ENCODE peak calls at places on chromosomes 12 and 14, in nine cellular contexts. One of them, this sample, is unnamed.

GRCh38 chr14:101290681-101291080 is 270.6 kb upstream of the DIO3 start:
- DNase-seq in mesenchymal stem cell: no peak
- DNase-seq in RKO: no peak
- DNase-seq in GOT3: no peak
- DNase-seq in glutamatergic neuron: no peak
- DNase-seq in caudate nucleus: no peak
- DNase-seq in amniotic stem cell: no peak
- DNase-seq in H54: no peak
- DNase-seq in HT1080: no peak
- DNase-seq in this sample: no peak

GRCh38 chr12:12992418-12993175 is 7.5 kb downstream of the HEBP1 start:
- DNase-seq in amniotic stem cell: no peak
- DNase-seq in H54: peak
- DNase-seq in RKO: no peak
- DNase-seq in glutamatergic neuron: no peak
- DNase-seq in GOT3: no peak
- DNase-seq in HT1080: peak
- DNase-seq in caudate nucleus: no peak
- DNase-seq in mesenchymal stem cell: peak
- DNase-seq in this sample: no peak

GRCh38 chr12:31226639-31227038 is 99.3 kb downstream of the SINHCAF start:
- DNase-seq in glutamatergic neuron: peak
- DNase-seq in HT1080: no peak
- DNase-seq in RKO: no peak
- DNase-seq in GOT3: no peak
- DNase-seq in mesenchymal stem cell: no peak
- DNase-seq in caudate nucleus: no peak
- DNase-seq in amniotic stem cell: no peak
- DNase-seq in H54: no peak
- DNase-seq in this sample: no peak

GRCh38 chr12:121139301-121139700 is 6.6 kb downstream of the P2RX7 start:
- DNase-seq in GOT3: no peak
- DNase-seq in HT1080: no peak
- DNase-seq in caudate nucleus: peak
- DNase-seq in RKO: no peak
- DNase-seq in amniotic stem cell: no peak
- DNase-seq in H54: no peak
- DNase-seq in glutamatergic neuron: no peak
- DNase-seq in mesenchymal stem cell: no peak
- DNase-seq in this sample: no peak

GRCh38 chr12:39239484-39240143 is 203.3 kb downstream of the KIF21A start:
- DNase-seq in RKO: no peak
- DNase-seq in caudate nucleus: no peak
- DNase-seq in amniotic stem cell: no peak
- DNase-seq in HT1080: no peak
- DNase-seq in glutamatergic neuron: no peak
- DNase-seq in H54: no peak
- DNase-seq in mesenchymal stem cell: peak
- DNase-seq in GOT3: no peak
- DNase-seq in this sample: no peak

GRCh38 chr14:24032727-24033418 is 18.9 kb upstream of the CARMIL3 start:
- DNase-seq in glutamatergic neuron: no peak
- DNase-seq in H54: no peak
- DNase-seq in HT1080: peak
- DNase-seq in RKO: peak
- DNase-seq in caudate nucleus: no peak
- DNase-seq in amniotic stem cell: no peak
- DNase-seq in mesenchymal stem cell: peak
- DNase-seq in GOT3: no peak
- DNase-seq in this sample: peak

GRCh38 chr14:97580923-97581495 is 783.8 kb downstream of the VRK1 start:
- DNase-seq in mesenchymal stem cell: no peak
- DNase-seq in glutamatergic neuron: peak
- DNase-seq in amniotic stem cell: no peak
- DNase-seq in HT1080: peak
- DNase-seq in GOT3: no peak
- DNase-seq in H54: no peak
- DNase-seq in caudate nucleus: no peak
- DNase-seq in RKO: peak
- DNase-seq in this sample: no peak

GRCh38 chr14:94679106-94679819 is 67.1 kb downstream of the SERPINA3 start:
- DNase-seq in glutamatergic neuron: no peak
- DNase-seq in GOT3: no peak
- DNase-seq in caudate nucleus: no peak
- DNase-seq in amniotic stem cell: no peak
- DNase-seq in RKO: no peak
- DNase-seq in HT1080: no peak
- DNase-seq in mesenchymal stem cell: no peak
- DNase-seq in H54: no peak
- DNase-seq in this sample: no peak

GRCh38 chr12:96258451-96258933 is 64.3 kb downstream of the ELK3 start:
- DNase-seq in HT1080: peak
- DNase-seq in H54: peak
- DNase-seq in GOT3: no peak
- DNase-seq in caudate nucleus: no peak
- DNase-seq in mesenchymal stem cell: peak
- DNase-seq in RKO: no peak
- DNase-seq in amniotic stem cell: no peak
- DNase-seq in glutamatergic neuron: no peak
- DNase-seq in this sample: no peak

GRCh38 chr12:116684891-116685290 is 53.0 kb downstream of the SPRING1 start:
- DNase-seq in RKO: no peak
- DNase-seq in amniotic stem cell: no peak
- DNase-seq in caudate nucleus: no peak
- DNase-seq in H54: no peak
- DNase-seq in GOT3: no peak
- DNase-seq in HT1080: no peak
- DNase-seq in glutamatergic neuron: no peak
- DNase-seq in mesenchymal stem cell: no peak
- DNase-seq in this sample: no peak

GRCh38 chr12:104094284-104094683 is 30.0 kb downstream of the HCFC2 start:
- DNase-seq in amniotic stem cell: no peak
- DNase-seq in RKO: no peak
- DNase-seq in mesenchymal stem cell: peak
- DNase-seq in GOT3: no peak
- DNase-seq in H54: no peak
- DNase-seq in HT1080: no peak
- DNase-seq in caudate nucleus: no peak
- DNase-seq in glutamatergic neuron: no peak
- DNase-seq in this sample: no peak

GRCh38 chr12:79033788-79034187 is 169.2 kb downstream of the SYT1 start:
- DNase-seq in glutamatergic neuron: no peak
- DNase-seq in caudate nucleus: no peak
- DNase-seq in H54: no peak
- DNase-seq in mesenchymal stem cell: no peak
- DNase-seq in HT1080: no peak
- DNase-seq in amniotic stem cell: no peak
- DNase-seq in GOT3: no peak
- DNase-seq in RKO: no peak
- DNase-seq in this sample: no peak

GRCh38 chr14:45377201-45377600 is 124.2 kb upstream of the MIS18BP1 start:
- DNase-seq in amniotic stem cell: no peak
- DNase-seq in GOT3: no peak
- DNase-seq in glutamatergic neuron: no peak
- DNase-seq in mesenchymal stem cell: no peak
- DNase-seq in H54: no peak
- DNase-seq in RKO: peak
- DNase-seq in HT1080: peak
- DNase-seq in caudate nucleus: no peak
- DNase-seq in this sample: no peak

GRCh38 chr14:24859559-24859958 is 190.4 kb downstream of the STXBP6 start:
- DNase-seq in caudate nucleus: no peak
- DNase-seq in H54: no peak
- DNase-seq in GOT3: no peak
- DNase-seq in RKO: no peak
- DNase-seq in HT1080: no peak
- DNase-seq in amniotic stem cell: no peak
- DNase-seq in glutamatergic neuron: no peak
- DNase-seq in mesenchymal stem cell: no peak
- DNase-seq in this sample: no peak

GRCh38 chr14:93173943-93174395 is 10.7 kb downstream of the MOAP1 start:
- DNase-seq in caudate nucleus: peak
- DNase-seq in H54: no peak
- DNase-seq in RKO: no peak
- DNase-seq in HT1080: no peak
- DNase-seq in mesenchymal stem cell: no peak
- DNase-seq in glutamatergic neuron: no peak
- DNase-seq in GOT3: no peak
- DNase-seq in amniotic stem cell: no peak
- DNase-seq in this sample: peak

GRCh38 chr14:102089621-102090343 is 2.9 kb upstream of the HSP90AA1 start:
- DNase-seq in H54: no peak
- DNase-seq in glutamatergic neuron: no peak
- DNase-seq in HT1080: no peak
- DNase-seq in RKO: no peak
- DNase-seq in GOT3: no peak
- DNase-seq in amniotic stem cell: no peak
- DNase-seq in mesenchymal stem cell: no peak
- DNase-seq in caudate nucleus: no peak
- DNase-seq in this sample: no peak

This sample was measured in occipital lobe.